ENCODE peak calls at places on chromosomes 12 and 14, in ten cellular contexts. One of them, this sample, is unnamed.

GRCh38 chr14:74140374-74140850 is 55.7 kb downstream of the LIN52 start:
- DNase-seq in upper lobe of right lung: peak; percentile 87
- DNase-seq in heart right ventricle: peak; percentile 39
- DNase-seq in mesendoderm: peak; percentile 10
- DNase-seq in cardiac muscle cell: peak; percentile 71
- DNase-seq in MM.1S: no peak
- DNase-seq in adrenal gland: peak; percentile 47
- DNase-seq in kidney: no peak
- DNase-seq in psoas muscle: peak; percentile 79
- DNase-seq in neuronal stem cell: peak; percentile 11
- DNase-seq in this sample: peak; percentile 73

GRCh38 chr14:74952697-74953484 is 2.5 kb downstream of the PGF start:
- DNase-seq in upper lobe of right lung: no peak
- DNase-seq in heart right ventricle: no peak
- DNase-seq in mesendoderm: no peak
- DNase-seq in cardiac muscle cell: no peak
- DNase-seq in MM.1S: no peak
- DNase-seq in adrenal gland: no peak
- DNase-seq in kidney: no peak
- DNase-seq in psoas muscle: no peak
- DNase-seq in neuronal stem cell: no peak
- DNase-seq in this sample: no peak

GRCh38 chr14:64682173-64682710 is 22.0 kb upstream of the PLEKHG3 start:
- DNase-seq in upper lobe of right lung: peak; percentile 76
- DNase-seq in heart right ventricle: peak; percentile 71
- DNase-seq in mesendoderm: peak; percentile 74
- DNase-seq in cardiac muscle cell: no peak
- DNase-seq in MM.1S: no peak
- DNase-seq in adrenal gland: peak; percentile 73
- DNase-seq in kidney: peak; percentile 95
- DNase-seq in psoas muscle: peak; percentile 56
- DNase-seq in neuronal stem cell: no peak
- DNase-seq in this sample: no peak

GRCh38 chr14:80356413-80356812 is 145.1 kb upstream of the DIO2 start:
- DNase-seq in upper lobe of right lung: no peak
- DNase-seq in heart right ventricle: no peak
- DNase-seq in mesendoderm: peak; percentile 20
- DNase-seq in cardiac muscle cell: peak; percentile 16
- DNase-seq in MM.1S: no peak
- DNase-seq in adrenal gland: no peak
- DNase-seq in kidney: no peak
- DNase-seq in psoas muscle: no peak
- DNase-seq in neuronal stem cell: no peak
- DNase-seq in this sample: no peak

GRCh38 chr12:108495054-108495453 is 20.0 kb upstream of the FICD start:
- DNase-seq in upper lobe of right lung: no peak
- DNase-seq in heart right ventricle: no peak
- DNase-seq in mesendoderm: peak; percentile 59
- DNase-seq in cardiac muscle cell: peak; percentile 15
- DNase-seq in MM.1S: peak; percentile 18
- DNase-seq in adrenal gland: no peak
- DNase-seq in kidney: no peak
- DNase-seq in psoas muscle: no peak
- DNase-seq in neuronal stem cell: peak; percentile 33
- DNase-seq in this sample: no peak

GRCh38 chr14:104473244-104473565 is 106.4 kb upstream of the C14orf180 start:
- DNase-seq in upper lobe of right lung: no peak
- DNase-seq in heart right ventricle: no peak
- DNase-seq in mesendoderm: peak; percentile 65
- DNase-seq in cardiac muscle cell: peak; percentile 21
- DNase-seq in MM.1S: no peak
- DNase-seq in adrenal gland: no peak
- DNase-seq in kidney: no peak
- DNase-seq in psoas muscle: no peak
- DNase-seq in neuronal stem cell: no peak
- DNase-seq in this sample: no peak

GRCh38 chr14:32693114-32693513 is 245.6 kb upstream of the NPAS3 start:
- DNase-seq in upper lobe of right lung: no peak
- DNase-seq in heart right ventricle: no peak
- DNase-seq in mesendoderm: peak; percentile 14
- DNase-seq in cardiac muscle cell: no peak
- DNase-seq in MM.1S: peak; percentile 93
- DNase-seq in adrenal gland: no peak
- DNase-seq in kidney: no peak
- DNase-seq in psoas muscle: no peak
- DNase-seq in neuronal stem cell: no peak
- DNase-seq in this sample: no peak

GRCh38 chr12:67691220-67691619 is 42.7 kb downstream of the DYRK2 start:
- DNase-seq in upper lobe of right lung: no peak
- DNase-seq in heart right ventricle: no peak
- DNase-seq in mesendoderm: no peak
- DNase-seq in cardiac muscle cell: no peak
- DNase-seq in MM.1S: no peak
- DNase-seq in adrenal gland: no peak
- DNase-seq in kidney: no peak
- DNase-seq in psoas muscle: no peak
- DNase-seq in neuronal stem cell: no peak
- DNase-seq in this sample: no peak

GRCh38 chr12:51971679-51972423 is 20.4 kb downstream of the ACVR1B start:
- DNase-seq in upper lobe of right lung: no peak
- DNase-seq in heart right ventricle: no peak
- DNase-seq in mesendoderm: no peak
- DNase-seq in cardiac muscle cell: no peak
- DNase-seq in MM.1S: peak; percentile 57
- DNase-seq in adrenal gland: no peak
- DNase-seq in kidney: no peak
- DNase-seq in psoas muscle: no peak
- DNase-seq in neuronal stem cell: no peak
- DNase-seq in this sample: no peak

GRCh38 chr14:100149789-100150611 is 9.4 kb downstream of the DEGS2 start:
- DNase-seq in upper lobe of right lung: no peak
- DNase-seq in heart right ventricle: no peak
- DNase-seq in mesendoderm: no peak
- DNase-seq in cardiac muscle cell: no peak
- DNase-seq in MM.1S: no peak
- DNase-seq in adrenal gland: no peak
- DNase-seq in kidney: no peak
- DNase-seq in psoas muscle: no peak
- DNase-seq in neuronal stem cell: no peak
- DNase-seq in this sample: no peak
- H3K27ac ChIP-seq in upper lobe of right lung: no peak overlapping the region
- H3K27ac ChIP-seq in heart right ventricle: no peak overlapping the region
- H3K27ac ChIP-seq in mesendoderm: no peak overlapping the region
- H3K27ac ChIP-seq in cardiac muscle cell: no peak overlapping the region
- H3K27ac ChIP-seq in MM.1S: no peak overlapping the region
- H3K27ac ChIP-seq in adrenal gland: no peak overlapping the region
- H3K27ac ChIP-seq in kidney: no peak overlapping the region
- H3K27ac ChIP-seq in psoas muscle: no peak overlapping the region
- H3K27ac ChIP-seq in neuronal stem cell: no peak overlapping the region
- H3K27ac ChIP-seq in this sample: peak overlapping the region; percentile 35

GRCh38 chr12:57461326-57461903 is 1.8 kb downstream of the GLI1 start:
- DNase-seq in upper lobe of right lung: peak; percentile 71
- DNase-seq in heart right ventricle: peak; percentile 67
- DNase-seq in mesendoderm: peak; percentile 93
- DNase-seq in cardiac muscle cell: peak; percentile 71
- DNase-seq in MM.1S: no peak
- DNase-seq in adrenal gland: no peak
- DNase-seq in kidney: peak; percentile 94
- DNase-seq in psoas muscle: peak; percentile 58
- DNase-seq in neuronal stem cell: peak; percentile 65
- DNase-seq in this sample: no peak

GRCh38 chr12:57458665-57459054 is 925 bp upstream of the GLI1 start:
- DNase-seq in upper lobe of right lung: no peak
- DNase-seq in heart right ventricle: no peak
- DNase-seq in mesendoderm: no peak
- DNase-seq in cardiac muscle cell: no peak
- DNase-seq in MM.1S: no peak
- DNase-seq in adrenal gland: no peak
- DNase-seq in kidney: no peak
- DNase-seq in psoas muscle: no peak
- DNase-seq in neuronal stem cell: no peak
- DNase-seq in this sample: no peak

GRCh38 chr12:57460457-57461325 is 1.1 kb downstream of the GLI1 start:
- DNase-seq in upper lobe of right lung: no peak
- DNase-seq in heart right ventricle: no peak
- DNase-seq in mesendoderm: peak; percentile 70
- DNase-seq in cardiac muscle cell: peak; percentile 59
- DNase-seq in MM.1S: peak; percentile 10
- DNase-seq in adrenal gland: no peak
- DNase-seq in kidney: peak; percentile 85
- DNase-seq in psoas muscle: no peak
- DNase-seq in neuronal stem cell: peak; percentile 84
- DNase-seq in this sample: no peak

GRCh38 chr12:57459055-57459749 is 383 bp upstream of the GLI1 start:
- DNase-seq in upper lobe of right lung: peak; percentile 96
- DNase-seq in heart right ventricle: peak; percentile 93
- DNase-seq in mesendoderm: peak; percentile 99
- DNase-seq in cardiac muscle cell: peak; percentile 96
- DNase-seq in MM.1S: peak; percentile 91
- DNase-seq in adrenal gland: peak; percentile 92
- DNase-seq in kidney: peak; percentile 96
- DNase-seq in psoas muscle: peak; percentile 94
- DNase-seq in neuronal stem cell: peak; percentile 94
- DNase-seq in this sample: peak; percentile 96

DNA sequence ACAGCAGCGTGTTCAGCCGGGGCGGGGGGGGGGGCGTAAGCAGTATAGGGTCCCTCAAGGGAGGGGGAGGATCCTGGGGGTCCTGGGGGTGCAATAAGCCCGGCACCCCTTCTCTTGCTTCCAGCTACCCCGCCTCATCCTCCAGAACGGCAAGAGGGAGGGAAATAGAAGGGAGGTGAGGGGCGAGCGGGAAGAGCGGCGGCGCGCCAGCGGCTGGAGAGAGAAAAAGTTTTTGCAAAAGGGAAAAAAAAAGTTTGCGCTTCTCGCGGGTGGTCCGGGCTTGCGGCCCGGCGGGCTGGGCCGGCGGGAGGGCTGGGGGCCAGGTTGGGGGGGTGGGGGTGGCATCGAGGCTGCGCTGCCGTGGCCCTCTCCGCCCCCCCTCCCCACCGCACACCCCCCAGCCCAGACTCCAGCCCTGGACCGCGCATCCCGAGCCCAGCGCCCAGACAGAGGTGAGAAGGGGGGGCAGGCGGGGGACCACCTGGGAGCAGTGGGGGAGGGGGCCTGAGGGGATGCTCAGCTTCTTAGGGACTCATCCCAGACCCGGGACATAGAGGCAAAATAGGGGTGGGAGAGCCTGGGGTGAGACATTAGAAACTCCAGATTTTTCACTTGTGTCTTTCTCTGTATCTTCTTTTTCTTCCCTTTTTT is at the start of gene GLI1:
- DNase-seq in upper lobe of right lung: no peak
- DNase-seq in heart right ventricle: no peak
- DNase-seq in mesendoderm: peak; percentile 36
- DNase-seq in cardiac muscle cell: peak; percentile 73
- DNase-seq in MM.1S: no peak
- DNase-seq in adrenal gland: peak; percentile 66
- DNase-seq in kidney: peak; percentile 74
- DNase-seq in psoas muscle: no peak
- DNase-seq in neuronal stem cell: no peak
- DNase-seq in this sample: no peak
- H3K4me1 ChIP-seq in upper lobe of right lung: peaks cover 32% of the 10 kb centered on the region
- H3K4me1 ChIP-seq in heart right ventricle: peaks cover 36% of the 10 kb centered on the region
- H3K4me1 ChIP-seq in mesendoderm: peaks cover 7% of the 10 kb centered on the region
- H3K4me1 ChIP-seq in cardiac muscle cell: peaks cover 12% of the 10 kb centered on the region
- H3K4me1 ChIP-seq in MM.1S: peaks cover 24% of the 10 kb centered on the region
- H3K4me1 ChIP-seq in adrenal gland: peaks cover 29% of the 10 kb centered on the region
- H3K4me1 ChIP-seq in kidney: peaks cover 6% of the 10 kb centered on the region
- H3K4me1 ChIP-seq in psoas muscle: peaks cover 35% of the 10 kb centered on the region
- H3K4me1 ChIP-seq in neuronal stem cell: peaks cover 29% of the 10 kb centered on the region
- H3K4me1 ChIP-seq in this sample: peaks cover 51% of the 10 kb centered on the region

DNA sequence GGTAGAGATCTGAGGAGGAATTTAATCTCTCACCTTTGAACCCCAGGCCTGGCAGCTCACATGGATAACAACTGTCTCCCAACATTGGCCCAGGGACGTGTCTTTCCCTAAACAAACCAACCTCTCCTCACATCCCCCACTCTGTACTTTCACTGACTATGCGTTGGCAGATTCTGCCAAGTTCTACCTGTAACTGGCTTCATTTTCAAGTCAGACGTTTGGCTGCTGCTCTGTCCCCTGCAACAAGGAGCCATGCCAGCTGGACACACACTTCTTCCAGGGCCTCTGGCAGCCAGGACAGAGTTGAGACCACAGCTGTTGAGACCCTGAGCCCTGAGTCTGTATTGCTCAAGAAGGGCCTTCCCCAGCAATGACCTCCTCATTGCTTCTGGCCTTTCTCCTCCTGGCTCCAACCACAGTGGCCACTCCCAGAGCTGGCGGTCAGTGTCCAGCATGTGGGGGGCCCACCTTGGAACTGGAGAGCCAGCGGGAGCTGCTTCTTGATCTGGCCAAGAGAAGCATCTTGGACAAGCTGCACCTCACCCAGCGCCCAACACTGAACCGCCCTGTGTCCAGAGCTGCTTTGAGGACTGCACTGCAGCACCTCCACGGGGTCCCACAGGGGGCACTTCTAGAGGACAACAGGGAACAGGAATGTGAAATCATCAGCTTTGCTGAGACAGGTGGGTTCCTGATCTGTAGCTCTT is at the start of gene INHBC:
- DNase-seq in upper lobe of right lung: no peak
- DNase-seq in heart right ventricle: no peak
- DNase-seq in mesendoderm: no peak
- DNase-seq in cardiac muscle cell: no peak
- DNase-seq in MM.1S: no peak
- DNase-seq in adrenal gland: no peak
- DNase-seq in kidney: no peak
- DNase-seq in psoas muscle: no peak
- DNase-seq in neuronal stem cell: no peak
- DNase-seq in this sample: no peak
- H3K27ac ChIP-seq in upper lobe of right lung: no peak within 1 kb of the TSS
- H3K27ac ChIP-seq in heart right ventricle: no peak within 1 kb of the TSS
- H3K27ac ChIP-seq in mesendoderm: no peak within 1 kb of the TSS
- H3K27ac ChIP-seq in cardiac muscle cell: no peak within 1 kb of the TSS
- H3K27ac ChIP-seq in MM.1S: no peak within 1 kb of the TSS
- H3K27ac ChIP-seq in adrenal gland: no peak within 1 kb of the TSS
- H3K27ac ChIP-seq in kidney: no peak within 1 kb of the TSS
- H3K27ac ChIP-seq in psoas muscle: no peak within 1 kb of the TSS
- H3K27ac ChIP-seq in neuronal stem cell: no peak within 1 kb of the TSS
- H3K27ac ChIP-seq in this sample: no peak within 1 kb of the TSS

DNA sequence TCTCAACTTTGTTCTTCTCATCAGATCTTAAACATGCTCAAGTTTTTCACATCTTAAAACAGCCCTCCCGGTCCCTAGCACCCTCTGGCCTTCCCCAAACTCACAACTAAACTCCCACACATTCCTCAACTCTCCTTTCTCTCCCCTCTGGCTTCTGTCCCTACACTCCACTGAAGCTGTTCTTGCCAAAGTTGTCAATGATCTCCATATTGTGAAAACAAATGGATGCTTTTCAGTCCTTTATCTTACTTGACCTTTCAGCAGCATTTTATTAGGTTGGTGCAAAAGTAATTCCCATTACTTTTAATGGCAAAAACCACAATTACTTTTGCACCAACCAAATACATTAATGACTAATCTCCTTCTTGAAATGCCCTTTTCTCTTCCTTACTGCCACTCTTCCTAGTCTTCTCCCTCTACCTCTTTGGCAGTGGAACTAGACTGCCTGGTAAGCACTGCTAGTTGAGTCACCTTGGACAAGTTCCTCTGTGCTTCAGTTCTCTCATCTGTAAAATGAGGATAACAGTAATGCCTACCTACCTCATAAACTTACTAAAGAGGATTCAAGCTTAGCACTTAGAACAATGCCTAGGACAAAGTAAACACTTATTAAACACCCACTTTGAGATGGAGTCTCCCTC is 16.0 kb downstream of the CERS5 start:
- DNase-seq in upper lobe of right lung: no peak
- DNase-seq in heart right ventricle: no peak
- DNase-seq in mesendoderm: no peak
- DNase-seq in cardiac muscle cell: no peak
- DNase-seq in MM.1S: no peak
- DNase-seq in adrenal gland: no peak
- DNase-seq in kidney: no peak
- DNase-seq in psoas muscle: no peak
- DNase-seq in neuronal stem cell: no peak
- DNase-seq in this sample: no peak
- H3K4me1 ChIP-seq in upper lobe of right lung: no peaks in the 10 kb centered on the region
- H3K4me1 ChIP-seq in heart right ventricle: peaks cover 21% of the 10 kb centered on the region
- H3K4me1 ChIP-seq in mesendoderm: no peaks in the 10 kb centered on the region
- H3K4me1 ChIP-seq in cardiac muscle cell: no peaks in the 10 kb centered on the region
- H3K4me1 ChIP-seq in MM.1S: no peaks in the 10 kb centered on the region
- H3K4me1 ChIP-seq in adrenal gland: peaks cover 5% of the 10 kb centered on the region
- H3K4me1 ChIP-seq in kidney: no peaks in the 10 kb centered on the region
- H3K4me1 ChIP-seq in psoas muscle: peaks cover 3% of the 10 kb centered on the region
- H3K4me1 ChIP-seq in neuronal stem cell: no peaks in the 10 kb centered on the region
- H3K4me1 ChIP-seq in this sample: no peaks in the 10 kb centered on the region

This sample was measured in suprapubic skin.